ENCODE peak calls at places on chromosomes 7 and 10, in four cellular contexts. O is IMR-90, Z is mesendoderm, F is H1. G is an unnamed sample.

GRCh38 chr7:8434290-8435002 is 1.0 kb downstream of the NXPH1 start:
- DNase-seq in O (no peak), Z (peak; percentile 71), F (peak; percentile 79), G (peak; percentile 64)

GRCh38 chr10:71349401-71349800 is 30.3 kb downstream of the SLC29A3 start:
- DNase-seq in O (no peak), Z (peak; percentile 66), F (no peak), G (no peak)

GRCh38 chr10:115945696-115946445 is 327.1 kb downstream of the GFRA1 start:
- DNase-seq in O (no peak), Z (no peak), F (no peak), G (no peak)

GRCh38 chr7:33487998-33488682 is 358.8 kb downstream of the BBS9 start:
- DNase-seq in O (no peak), Z (no peak), F (no peak), G (no peak)

GRCh38 chr7:74174606-74175082 is 488 bp downstream of the EIF4H start:
- DNase-seq in O (peak; percentile 51), Z (peak; percentile 76), F (no peak), G (peak; percentile 36)

GRCh38 chr10:102615361-102615760 is 28.9 kb upstream of the TRIM8 start:
- DNase-seq in O (no peak), Z (peak; percentile 73), F (peak; percentile 86), G (peak; percentile 79)

GRCh38 chr7:43692582-43693373 is 36.5 kb downstream of the COA1 start:
- DNase-seq in O (peak; percentile 35), Z (no peak), F (no peak), G (no peak)

GRCh38 chr7:91503934-91504575 is 239.8 kb downstream of the FZD1 start:
- DNase-seq in O (no peak), Z (no peak), F (no peak), G (no peak)

GRCh38 chr10:119139464-119140067 is 25.9 kb downstream of the SFXN4 start:
- DNase-seq in O (peak; percentile 35), Z (peak; percentile 54), F (peak; percentile 68), G (peak; percentile 59)

GRCh38 chr10:17684537-17684936 is 40.6 kb downstream of the STAM start:
- DNase-seq in O (no peak), Z (no peak), F (no peak), G (no peak)

GRCh38 chr7:47326808-47327207 is 255.1 kb downstream of the TNS3 start:
- DNase-seq in O (peak; percentile 85), Z (no peak), F (peak; percentile 45), G (no peak)

GRCh38 chr7:89103564-89103963 is 308.0 kb upstream of the TEX47 start:
- DNase-seq in O (no peak), Z (no peak), F (no peak), G (no peak)

DNA sequence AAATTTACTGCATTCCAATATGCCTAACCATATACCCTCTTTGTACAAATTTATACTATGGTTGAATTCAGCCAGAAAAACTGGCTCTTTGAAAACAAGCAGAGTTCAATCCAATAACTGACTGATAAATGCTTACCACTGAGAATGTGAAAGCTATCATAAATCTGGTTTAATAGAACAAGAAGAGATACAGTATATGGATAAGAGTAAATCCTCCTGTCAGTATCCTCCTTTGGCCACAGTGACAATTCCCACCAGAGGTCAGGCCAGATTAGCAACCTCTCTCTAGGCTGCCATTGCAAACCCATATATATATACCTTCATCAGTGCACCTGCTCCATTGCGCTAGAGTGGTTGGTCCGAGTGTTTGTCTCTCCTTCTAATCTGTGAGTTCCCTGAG is 647.2 kb downstream of the GRM8 start:
- DNase-seq in O (no peak), Z (no peak), F (no peak), G (no peak)
- H3K56ac ChIP-seq in O (no peak overlapping the region), Z (no peak overlapping the region), F (no peak overlapping the region), G (no peak overlapping the region)

GRCh38 chr10:24724381-24725228 is 918 bp upstream of the ARHGAP21 start:
- DNase-seq in O (peak; percentile 96), Z (peak; percentile 98), F (peak; percentile 97), G (peak; percentile 96)

GRCh38 chr10:24723386-24723787 is 300 bp downstream of the ARHGAP21 start:
- DNase-seq in O (peak; percentile 36), Z (no peak), F (no peak), G (no peak)

GRCh38 chr10:24727811-24728210 is 4.1 kb upstream of the ARHGAP21 start:
- DNase-seq in O (no peak), Z (peak; percentile 84), F (no peak), G (peak; percentile 42)

GRCh38 chr10:24723788-24724380 is at the start of gene ARHGAP21:
- DNase-seq in O (peak; percentile 68), Z (peak; percentile 82), F (peak; percentile 78), G (peak; percentile 61)

DNA sequence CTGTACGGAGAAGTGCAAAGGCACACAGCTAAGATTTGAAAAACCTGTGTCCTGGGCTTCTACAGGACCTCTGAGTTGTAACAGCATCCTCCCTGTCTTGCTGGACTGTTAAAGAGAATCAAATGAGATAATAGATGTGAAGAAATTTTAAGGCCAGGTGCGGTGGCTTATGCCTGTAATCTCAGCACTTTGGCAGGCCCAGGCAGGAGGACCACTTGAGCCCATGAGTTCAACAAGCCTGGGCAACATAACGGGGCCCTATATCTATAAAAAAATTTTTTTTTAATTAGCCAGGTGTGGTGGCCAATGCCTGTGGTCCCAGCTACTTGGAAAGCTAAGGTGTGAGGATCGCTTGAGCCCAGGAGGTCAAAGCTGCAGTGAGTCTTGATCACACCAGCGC is 2.9 kb upstream of the ARHGAP21 start:
- DNase-seq in O (no peak), Z (no peak), F (no peak), G (no peak)
- H3K56ac ChIP-seq in O (no peak overlapping the region), Z (no peak overlapping the region), F (no peak overlapping the region), G (no peak overlapping the region)

GRCh38 chr10:83677795-83678194 is 461.5 kb upstream of the GHITM start:
- DNase-seq in O (no peak), Z (peak; percentile 33), F (no peak), G (no peak)
- H3K56ac ChIP-seq in O (no peak overlapping the region), Z (peak overlapping the region; percentile 31), F (no peak overlapping the region), G (no peak overlapping the region)

DNA sequence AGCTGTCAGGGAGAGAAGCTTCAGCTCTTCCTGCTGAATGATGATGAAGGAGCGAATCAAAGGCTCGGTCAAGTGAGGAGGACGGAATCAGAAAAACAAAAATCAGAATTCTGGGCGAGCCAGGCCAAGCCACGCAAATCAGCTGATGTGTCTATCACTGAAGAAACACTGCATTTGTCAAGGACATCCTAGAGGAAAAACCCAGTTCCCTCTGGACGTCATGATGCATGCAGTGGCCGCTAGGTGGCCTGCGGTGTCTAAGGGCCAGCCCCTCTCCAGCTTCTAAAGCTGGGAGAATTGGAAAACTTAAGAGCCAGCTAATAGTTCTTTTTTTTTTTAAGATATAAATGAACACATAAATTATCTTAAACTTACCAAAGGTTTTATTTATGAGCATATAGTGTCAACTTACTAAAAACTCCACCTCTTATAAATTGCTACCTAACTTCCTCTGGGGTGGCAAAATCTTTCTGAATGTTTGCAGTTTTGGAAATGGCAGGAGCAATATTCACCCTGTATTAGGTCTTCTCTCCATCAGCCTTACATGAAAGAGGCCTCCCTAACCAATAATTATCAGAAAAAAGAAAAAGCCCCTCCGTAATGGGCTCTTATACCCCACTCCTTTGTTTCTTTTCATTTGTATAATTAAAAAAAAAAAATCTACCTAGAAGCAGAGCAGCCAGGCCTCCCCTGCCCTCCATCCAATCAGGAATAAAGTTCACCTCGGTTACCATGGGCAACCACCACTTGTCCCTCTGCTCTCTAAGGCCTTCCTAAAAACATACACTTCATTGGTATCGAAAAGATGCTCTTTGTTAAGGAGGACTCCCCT is 186.8 kb downstream of the USP6NL start:
- DNase-seq in O (peak; percentile 36), Z (peak; percentile 67), F (peak; percentile 73), G (peak; percentile 69)
- H3K56ac ChIP-seq in O (no peak overlapping the region), Z (no peak overlapping the region), F (no peak overlapping the region), G (no peak overlapping the region)

DNA sequence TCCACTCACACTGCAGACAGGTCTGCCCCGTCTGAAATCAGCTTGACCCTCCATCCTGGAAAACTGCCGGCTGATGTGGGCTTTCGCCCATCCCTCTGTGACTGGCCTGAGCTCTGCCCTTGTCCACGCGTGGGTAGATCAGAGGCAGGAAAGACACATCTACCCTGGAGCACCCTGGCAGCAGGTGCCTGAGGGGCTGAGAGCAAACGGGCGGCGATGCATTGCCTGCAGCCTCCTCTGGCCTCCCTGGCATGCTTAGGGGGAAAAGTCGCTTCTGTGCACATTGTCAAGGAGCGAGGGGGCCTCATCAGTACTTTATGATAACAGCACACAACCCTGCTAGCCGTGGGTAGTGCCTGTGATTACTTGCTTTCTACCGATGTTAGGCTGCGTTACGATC is 109.4 kb downstream of the ADARB2 start:
- DNase-seq in O (no peak), Z (no peak), F (no peak), G (no peak)
- H3K56ac ChIP-seq in O (no peak overlapping the region), Z (no peak overlapping the region), F (no peak overlapping the region), G (no peak overlapping the region)